ENCODE peak calls at places on chromosomes 13 and 19, in seven cellular contexts. One of them, this sample, is unnamed.

GRCh38 chr13:31793246-31793645 is 53.9 kb downstream of the RXFP2 start:
- DNase-seq in ovary: no peak
- DNase-seq in heart left ventricle: no peak
- DNase-seq in IMR-90: peak
- DNase-seq in lower leg skin: no peak
- DNase-seq in Caco-2: no peak
- DNase-seq in CD8-positive, alpha-beta memory T cell: no peak
- DNase-seq in this sample: no peak

GRCh38 chr19:46924874-46925547 is 64.2 kb downstream of the ARHGAP35 start:
- DNase-seq in lower leg skin: peak
- DNase-seq in CD8-positive, alpha-beta memory T cell: peak
- DNase-seq in Caco-2: peak
- DNase-seq in heart left ventricle: no peak
- DNase-seq in IMR-90: no peak
- DNase-seq in ovary: no peak
- DNase-seq in this sample: no peak

GRCh38 chr19:3243851-3244700 is 19.6 kb downstream of the CELF5 start:
- DNase-seq in lower leg skin: no peak
- DNase-seq in ovary: peak
- DNase-seq in CD8-positive, alpha-beta memory T cell: no peak
- DNase-seq in IMR-90: peak
- DNase-seq in heart left ventricle: no peak
- DNase-seq in Caco-2: peak
- DNase-seq in this sample: no peak

GRCh38 chr13:40563350-40564125 is 102.9 kb downstream of the FOXO1 start:
- DNase-seq in CD8-positive, alpha-beta memory T cell: no peak
- DNase-seq in heart left ventricle: no peak
- DNase-seq in ovary: no peak
- DNase-seq in lower leg skin: no peak
- DNase-seq in IMR-90: no peak
- DNase-seq in Caco-2: no peak
- DNase-seq in this sample: no peak

GRCh38 chr19:33551676-33552075 is 30.1 kb upstream of the PEPD start:
- DNase-seq in heart left ventricle: no peak
- DNase-seq in CD8-positive, alpha-beta memory T cell: no peak
- DNase-seq in lower leg skin: no peak
- DNase-seq in IMR-90: no peak
- DNase-seq in ovary: no peak
- DNase-seq in Caco-2: no peak
- DNase-seq in this sample: no peak

GRCh38 chr13:46721054-46721453 is 75.9 kb downstream of the ESD start:
- DNase-seq in lower leg skin: no peak
- DNase-seq in IMR-90: peak
- DNase-seq in CD8-positive, alpha-beta memory T cell: peak
- DNase-seq in Caco-2: no peak
- DNase-seq in heart left ventricle: no peak
- DNase-seq in ovary: peak
- DNase-seq in this sample: peak

GRCh38 chr19:49590971-49591730 is at the start of gene PRR12:
- DNase-seq in ovary: peak
- DNase-seq in Caco-2: peak
- DNase-seq in CD8-positive, alpha-beta memory T cell: peak
- DNase-seq in heart left ventricle: peak
- DNase-seq in IMR-90: peak
- DNase-seq in lower leg skin: peak
- DNase-seq in this sample: no peak

GRCh38 chr19:3687774-3688706 is 12.2 kb downstream of the PIP5K1C start:
- DNase-seq in ovary: peak
- DNase-seq in CD8-positive, alpha-beta memory T cell: peak
- DNase-seq in Caco-2: no peak
- DNase-seq in lower leg skin: no peak
- DNase-seq in heart left ventricle: no peak
- DNase-seq in IMR-90: no peak
- DNase-seq in this sample: no peak

GRCh38 chr19:47274891-47275865 is 493 bp downstream of the INAFM1 start:
- DNase-seq in lower leg skin: peak
- DNase-seq in heart left ventricle: peak
- DNase-seq in Caco-2: no peak
- DNase-seq in IMR-90: no peak
- DNase-seq in ovary: peak
- DNase-seq in CD8-positive, alpha-beta memory T cell: no peak
- DNase-seq in this sample: no peak

GRCh38 chr19:40416918-40417713 is 3.9 kb upstream of the PRX start:
- DNase-seq in lower leg skin: peak
- DNase-seq in heart left ventricle: no peak
- DNase-seq in Caco-2: no peak
- DNase-seq in IMR-90: peak
- DNase-seq in ovary: no peak
- DNase-seq in CD8-positive, alpha-beta memory T cell: no peak
- DNase-seq in this sample: no peak

GRCh38 chr19:18894254-18895037 is 1.5 kb downstream of the CERS1 start:
- DNase-seq in lower leg skin: no peak
- DNase-seq in CD8-positive, alpha-beta memory T cell: no peak
- DNase-seq in heart left ventricle: no peak
- DNase-seq in ovary: no peak
- DNase-seq in Caco-2: no peak
- DNase-seq in IMR-90: peak
- DNase-seq in this sample: no peak

GRCh38 chr19:38532939-38533338 is 84.8 kb downstream of the MAP4K1 start:
- DNase-seq in heart left ventricle: no peak
- DNase-seq in IMR-90: no peak
- DNase-seq in Caco-2: no peak
- DNase-seq in lower leg skin: no peak
- DNase-seq in ovary: no peak
- DNase-seq in CD8-positive, alpha-beta memory T cell: no peak
- DNase-seq in this sample: no peak

GRCh38 chr19:49133621-49134454 is 14.5 kb downstream of the PPFIA3 start:
- DNase-seq in CD8-positive, alpha-beta memory T cell: peak
- DNase-seq in heart left ventricle: peak
- DNase-seq in lower leg skin: no peak
- DNase-seq in ovary: peak
- DNase-seq in Caco-2: no peak
- DNase-seq in IMR-90: peak
- DNase-seq in this sample: no peak

GRCh38 chr19:34601071-34601470 is 75.9 kb downstream of the SCGB2B2 start:
- DNase-seq in lower leg skin: no peak
- DNase-seq in CD8-positive, alpha-beta memory T cell: no peak
- DNase-seq in heart left ventricle: no peak
- DNase-seq in Caco-2: no peak
- DNase-seq in IMR-90: no peak
- DNase-seq in ovary: no peak
- DNase-seq in this sample: no peak

GRCh38 chr19:18091217-18091608 is 4.5 kb upstream of the IL12RB1 start:
- DNase-seq in CD8-positive, alpha-beta memory T cell: peak
- DNase-seq in IMR-90: no peak
- DNase-seq in heart left ventricle: peak
- DNase-seq in ovary: no peak
- DNase-seq in lower leg skin: peak
- DNase-seq in Caco-2: no peak
- DNase-seq in this sample: no peak

GRCh38 chr19:41366089-41366488 is 2.1 kb upstream of the B9D2 start:
- DNase-seq in CD8-positive, alpha-beta memory T cell: no peak
- DNase-seq in ovary: no peak
- DNase-seq in heart left ventricle: no peak
- DNase-seq in Caco-2: no peak
- DNase-seq in lower leg skin: no peak
- DNase-seq in IMR-90: no peak
- DNase-seq in this sample: no peak

GRCh38 chr13:44768233-44768632 is 192.1 kb upstream of the TSC22D1 start:
- DNase-seq in CD8-positive, alpha-beta memory T cell: peak
- DNase-seq in heart left ventricle: no peak
- DNase-seq in Caco-2: no peak
- DNase-seq in IMR-90: no peak
- DNase-seq in lower leg skin: peak
- DNase-seq in ovary: no peak
- DNase-seq in this sample: no peak

GRCh38 chr13:44128522-44128921 is 245.1 kb upstream of the SERP2 start:
- DNase-seq in Caco-2: no peak
- DNase-seq in lower leg skin: no peak
- DNase-seq in CD8-positive, alpha-beta memory T cell: no peak
- DNase-seq in heart left ventricle: no peak
- DNase-seq in ovary: no peak
- DNase-seq in IMR-90: peak
- DNase-seq in this sample: no peak

GRCh38 chr19:959935-960502 is 24.1 kb upstream of the WDR18 start:
- DNase-seq in Caco-2: peak
- DNase-seq in IMR-90: no peak
- DNase-seq in lower leg skin: no peak
- DNase-seq in CD8-positive, alpha-beta memory T cell: no peak
- DNase-seq in heart left ventricle: no peak
- DNase-seq in ovary: peak
- DNase-seq in this sample: no peak
- H3K4me3 ChIP-seq in Caco-2: peak
- H3K4me3 ChIP-seq in IMR-90: no peak
- H3K4me3 ChIP-seq in lower leg skin: no peak
- H3K4me3 ChIP-seq in CD8-positive, alpha-beta memory T cell: no peak
- H3K4me3 ChIP-seq in heart left ventricle: no peak
- H3K4me3 ChIP-seq in ovary: no peak
- H3K4me3 ChIP-seq in this sample: no peak

GRCh38 chr13:90622547-90622946 is 724.9 kb upstream of the MIR17HG start:
- DNase-seq in ovary: no peak
- DNase-seq in CD8-positive, alpha-beta memory T cell: no peak
- DNase-seq in IMR-90: no peak
- DNase-seq in heart left ventricle: no peak
- DNase-seq in lower leg skin: no peak
- DNase-seq in Caco-2: no peak
- DNase-seq in this sample: no peak
- H3K4me3 ChIP-seq in ovary: no peak
- H3K4me3 ChIP-seq in CD8-positive, alpha-beta memory T cell: no peak
- H3K4me3 ChIP-seq in IMR-90: no peak
- H3K4me3 ChIP-seq in heart left ventricle: no peak
- H3K4me3 ChIP-seq in lower leg skin: no peak
- H3K4me3 ChIP-seq in Caco-2: no peak
- H3K4me3 ChIP-seq in this sample: no peak

DNA sequence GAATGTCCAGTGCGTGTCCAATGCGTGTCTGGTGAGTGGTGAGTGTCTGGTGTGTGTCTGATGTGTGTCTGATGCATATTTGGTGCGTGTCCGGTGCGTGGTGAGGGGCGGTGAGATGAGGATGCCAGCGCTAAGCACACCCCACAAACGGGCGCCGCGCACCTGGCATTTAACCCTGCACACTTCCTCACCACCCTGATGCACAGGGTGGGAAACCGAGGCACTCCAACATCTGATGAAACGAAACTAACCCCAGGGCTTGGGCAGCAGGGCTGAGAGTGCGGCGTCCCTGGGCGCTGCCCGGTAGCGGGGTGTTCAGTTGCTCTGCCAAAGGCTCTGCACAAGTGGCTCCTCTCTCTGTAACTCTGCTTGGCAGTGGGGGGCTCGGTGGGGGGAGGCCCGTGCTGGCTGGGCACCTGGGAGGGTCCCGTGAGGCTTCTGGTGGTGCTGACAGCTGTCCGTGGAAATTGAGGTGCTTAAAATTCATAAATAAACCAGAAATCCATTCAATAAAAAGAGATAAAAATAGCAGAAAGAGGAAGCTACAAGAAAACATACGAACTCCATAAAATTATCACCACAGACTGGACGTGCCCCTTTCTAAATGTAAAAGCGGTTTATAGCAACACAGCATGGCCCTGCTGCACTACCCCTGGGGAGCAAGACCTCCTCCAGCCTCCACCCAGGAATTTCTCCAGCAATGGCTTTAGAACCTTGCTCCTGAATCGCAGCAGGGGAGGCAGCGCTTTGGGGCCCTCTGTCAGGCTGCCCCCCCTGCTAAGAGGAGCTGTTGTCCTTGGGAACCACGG is 76.0 kb downstream of the RASA3 start:
- DNase-seq in heart left ventricle: no peak
- DNase-seq in IMR-90: no peak
- DNase-seq in Caco-2: no peak
- DNase-seq in ovary: no peak
- DNase-seq in lower leg skin: no peak
- DNase-seq in CD8-positive, alpha-beta memory T cell: no peak
- DNase-seq in this sample: no peak
- H3K4me3 ChIP-seq in heart left ventricle: no peak
- H3K4me3 ChIP-seq in IMR-90: no peak
- H3K4me3 ChIP-seq in Caco-2: no peak
- H3K4me3 ChIP-seq in ovary: no peak
- H3K4me3 ChIP-seq in lower leg skin: no peak
- H3K4me3 ChIP-seq in CD8-positive, alpha-beta memory T cell: no peak
- H3K4me3 ChIP-seq in this sample: no peak

GRCh38 chr13:104683789-104684188 is 1617.6 kb upstream of the SLC10A2 start:
- DNase-seq in heart left ventricle: no peak
- DNase-seq in Caco-2: no peak
- DNase-seq in CD8-positive, alpha-beta memory T cell: no peak
- DNase-seq in IMR-90: no peak
- DNase-seq in ovary: no peak
- DNase-seq in lower leg skin: no peak
- DNase-seq in this sample: no peak
- H3K4me3 ChIP-seq in heart left ventricle: no peak
- H3K4me3 ChIP-seq in Caco-2: no peak
- H3K4me3 ChIP-seq in CD8-positive, alpha-beta memory T cell: no peak
- H3K4me3 ChIP-seq in IMR-90: no peak
- H3K4me3 ChIP-seq in ovary: no peak
- H3K4me3 ChIP-seq in lower leg skin: no peak
- H3K4me3 ChIP-seq in this sample: no peak